ENCODE peak calls at places on chromosomes 1 and 21, in four cellular contexts. J is colonic mucosa; V is naive thymus-derived CD4-positive, alpha-beta T cell; T is sigmoid colon. X is an unnamed sample.

GRCh38 chr1:187070076-187070475 is 241.3 kb downstream of the PLA2G4A start:
- DNase-seq in J (no peak), V (no peak), T (no peak), X (no peak)

GRCh38 chr1:200676829-200677228 is 7.1 kb upstream of the DDX59 start:
- DNase-seq in J (no peak), V (no peak), T (no peak), X (no peak)

GRCh38 chr21:26918318-26919065 is 48.4 kb downstream of the ADAMTS5 start:
- DNase-seq in J (no peak), V (no peak), T (no peak), X (no peak)

GRCh38 chr21:40568756-40569155 is 278.2 kb downstream of the DSCAM start:
- DNase-seq in J (no peak), V (no peak), T (no peak), X (no peak)

GRCh38 chr1:29211086-29212030 is 19.4 kb downstream of the MECR start:
- DNase-seq in J (no peak), V (no peak), T (no peak), X (no peak)

GRCh38 chr1:225882008-225882698 is at the start of gene TMEM63A:
- DNase-seq in J (peak; percentile 95), V (peak; percentile 88), T (peak; percentile 98), X (peak; percentile 69)

GRCh38 chr1:234842726-234843641 is 233.0 kb upstream of the IRF2BP2 start:
- DNase-seq in J (no peak), V (peak; percentile 28), T (no peak), X (no peak)

GRCh38 chr1:178192686-178193085 is 98.8 kb downstream of the RASAL2 start:
- DNase-seq in J (peak; percentile 52), V (no peak), T (no peak), X (no peak)

GRCh38 chr1:157040802-157041201 is 4.7 kb downstream of the ARHGEF11 start:
- DNase-seq in J (peak; percentile 32), V (no peak), T (no peak), X (no peak)

GRCh38 chr1:169511339-169512028 is 25.7 kb upstream of the SLC19A2 start:
- DNase-seq in J (no peak), V (no peak), T (peak; percentile 80), X (peak; percentile 73)

GRCh38 chr1:221164029-221164428 is 284.8 kb downstream of the HLX start:
- DNase-seq in J (no peak), V (no peak), T (no peak), X (no peak)

GRCh38 chr1:222887127-222887461 is 72.3 kb downstream of the DISP1 start:
- DNase-seq in J (no peak), V (no peak), T (no peak), X (no peak)

GRCh38 chr1:181718034-181718433 is 234.7 kb downstream of the CACNA1E start:
- DNase-seq in J (no peak), V (no peak), T (no peak), X (no peak)

GRCh38 chr1:36567601-36568341 is 85.1 kb upstream of the CSF3R start:
- DNase-seq in J (no peak), V (no peak), T (peak; percentile 37), X (peak; percentile 38)

GRCh38 chr21:32698971-32699693 is 28.7 kb downstream of the SYNJ1 start:
- DNase-seq in J (peak; percentile 80), V (no peak), T (no peak), X (no peak)

GRCh38 chr1:75796376-75797272 is at the start of gene MSH4:
- DNase-seq in J (no peak), V (no peak), T (no peak), X (no peak)

GRCh38 chr1:53316742-53317650 is 10.9 kb downstream of the LRP8 start:
- DNase-seq in J (no peak), V (no peak), T (no peak), X (no peak)

GRCh38 chr1:71695820-71696219 is 586.5 kb downstream of the NEGR1 start:
- DNase-seq in J (no peak), V (no peak), T (no peak), X (no peak)

GRCh38 chr1:20233866-20234265 is 47.5 kb upstream of the PLA2G2C start:
- DNase-seq in J (no peak), V (no peak), T (no peak), X (no peak)

GRCh38 chr1:9078949-9079500 is 9.6 kb upstream of the SLC2A5 start:
- DNase-seq in J (no peak), V (no peak), T (no peak), X (no peak)

GRCh38 chr1:195030793-195031192 is 1577.4 kb downstream of the KCNT2 start:
- DNase-seq in J (no peak), V (no peak), T (no peak), X (no peak)

GRCh38 chr1:153535664-153536585 is at the start of gene S100A6:
- DNase-seq in J (peak; percentile 95), V (peak; percentile 79), T (peak; percentile 97), X (peak; percentile 80)

GRCh38 chr1:150066838-150067183 is 765 bp upstream of the VPS45 start:
- DNase-seq in J (peak; percentile 65), V (no peak), T (no peak), X (no peak)

GRCh38 chr1:180609643-180610555 is 21.9 kb upstream of the XPR1 start:
- DNase-seq in J (no peak), V (no peak), T (no peak), X (no peak)

GRCh38 chr1:47224676-47225399 is 7.2 kb downstream of the TAL1 start:
- DNase-seq in J (no peak), V (no peak), T (no peak), X (peak; percentile 56)

GRCh38 chr1:58859769-58860455 is 76.1 kb upstream of the JUN start:
- DNase-seq in J (no peak), V (no peak), T (no peak), X (no peak)

GRCh38 chr1:21553116-21553926 is 44.1 kb downstream of the ALPL start:
- DNase-seq in J (no peak), V (no peak), T (no peak), X (no peak)

GRCh38 chr1:21261551-21262281 is 28.5 kb downstream of the ECE1 start:
- DNase-seq in J (peak; percentile 47), V (no peak), T (peak; percentile 92), X (peak; percentile 78)

GRCh38 chr1:118136511-118136937 is 48.5 kb downstream of the SPAG17 start:
- DNase-seq in J (no peak), V (no peak), T (no peak), X (no peak)

GRCh38 chr1:111148376-111148881 is 8.4 kb downstream of the CEPT1 start:
- DNase-seq in J (no peak), V (no peak), T (no peak), X (no peak)

GRCh38 chr1:219179293-219179692 is 5.6 kb downstream of the LYPLAL1 start:
- DNase-seq in J (no peak), V (no peak), T (no peak), X (no peak)

GRCh38 chr21:35231115-35231514 is 182.0 kb upstream of the RUNX1 start:
- DNase-seq in J (no peak), V (no peak), T (no peak), X (no peak)

GRCh38 chr1:98516306-98516705 is 145.2 kb upstream of the SNX7 start:
- DNase-seq in J (no peak), V (no peak), T (no peak), X (no peak)

GRCh38 chr1:201888282-201889033 is at the start of gene SHISA4:
- DNase-seq in J (peak; percentile 54), V (no peak), T (peak; percentile 93), X (peak; percentile 96)

GRCh38 chr1:61980561-61980960 is 214.1 kb upstream of the L1TD1 start:
- DNase-seq in J (no peak), V (no peak), T (no peak), X (no peak)

DNA sequence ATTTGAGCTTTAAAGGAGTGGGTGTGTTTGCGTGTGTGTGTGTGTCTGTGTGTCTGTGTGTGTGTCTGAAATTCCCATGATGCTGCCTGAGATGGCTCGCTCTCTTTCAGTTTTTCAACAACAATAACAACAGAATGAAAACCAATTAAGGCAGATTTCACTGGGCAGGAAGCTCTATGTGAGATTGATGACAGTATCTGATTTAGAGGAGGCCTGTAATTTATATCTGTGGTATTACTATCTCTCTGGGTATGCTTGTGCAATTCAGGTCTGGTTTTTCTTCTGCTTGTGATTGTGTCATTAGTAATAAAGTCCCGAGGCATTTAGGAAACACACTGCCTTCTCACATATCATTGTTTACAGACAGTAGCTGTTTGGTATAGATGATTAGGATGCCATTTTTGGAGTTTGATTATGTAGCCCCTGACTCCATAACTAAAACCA is 85.9 kb upstream of the ZNF326 start:
- DNase-seq in J (no peak), V (no peak), T (no peak), X (no peak)
- H3K4me1 ChIP-seq in J (no peaks in the 10 kb centered on the region), V (no peaks in the 10 kb centered on the region), T (peaks cover 27% of the 10 kb centered on the region), X (peaks cover 4% of the 10 kb centered on the region)

GRCh38 chr1:78303620-78304019 is 187.2 kb upstream of the PTGFR start:
- DNase-seq in J (peak; percentile 44), V (no peak), T (peak; percentile 84), X (no peak)

GRCh38 chr1:78292361-78292760 is 198.4 kb upstream of the PTGFR start:
- DNase-seq in J (no peak), V (no peak), T (no peak), X (no peak)

GRCh38 chr1:78301141-78301540 is 189.6 kb upstream of the PTGFR start:
- DNase-seq in J (no peak), V (no peak), T (no peak), X (no peak)

GRCh38 chr1:78291872-78292271 is 198.9 kb upstream of the PTGFR start:
- DNase-seq in J (no peak), V (no peak), T (no peak), X (no peak)

DNA sequence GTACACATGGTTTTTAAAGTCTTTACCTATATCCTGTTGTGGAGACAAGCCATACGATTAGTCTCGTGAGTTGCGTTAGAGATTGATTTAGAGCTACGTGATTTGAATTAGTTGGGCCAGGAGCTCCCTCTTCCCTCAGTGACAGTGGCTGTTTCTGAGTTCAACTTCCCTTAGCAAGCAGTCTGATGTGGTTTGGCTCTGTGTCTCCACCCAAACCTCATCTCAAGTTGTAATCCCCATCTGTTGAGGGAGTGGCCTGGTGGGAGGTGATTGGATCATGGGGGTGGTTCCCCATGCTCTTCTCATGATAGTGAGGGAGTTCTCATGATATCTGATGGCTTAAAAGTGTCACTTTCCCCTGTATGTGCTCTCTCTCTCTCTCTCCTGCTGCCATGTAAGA is 192.9 kb upstream of the PTGFR start:
- DNase-seq in J (no peak), V (no peak), T (no peak), X (no peak)
- H3K36me3 ChIP-seq in J (no peaks in the 10 kb centered on the region), V (no peaks in the 10 kb centered on the region), T (no peaks in the 10 kb centered on the region), X (no peaks in the 10 kb centered on the region)

GRCh38 chr1:16145030-16145987 is 10.6 kb downstream of the EPHA2 start:
- DNase-seq in J (peak; percentile 88), V (no peak), T (peak; percentile 87), X (peak; percentile 92)
- H3K4me1 ChIP-seq in J (peaks cover 15% of the 10 kb centered on the region), V (no peaks in the 10 kb centered on the region), T (peaks cover 50% of the 10 kb centered on the region), X (peaks cover 48% of the 10 kb centered on the region)

GRCh38 chr21:46020581-46020980 is 39.0 kb downstream of the COL6A1 start:
- DNase-seq in J (no peak), V (no peak), T (peak; percentile 81), X (no peak)

GRCh38 chr21:46021398-46021797 is 39.8 kb downstream of the COL6A1 start:
- DNase-seq in J (no peak), V (no peak), T (peak; percentile 68), X (no peak)

GRCh38 chr21:46017695-46018094 is 36.1 kb downstream of the COL6A1 start:
- DNase-seq in J (no peak), V (no peak), T (no peak), X (no peak)

GRCh38 chr21:46017148-46017547 is 35.6 kb downstream of the COL6A1 start:
- DNase-seq in J (no peak), V (no peak), T (no peak), X (no peak)

GRCh38 chr21:46018615-46019014 is 37.0 kb downstream of the COL6A1 start:
- DNase-seq in J (no peak), V (no peak), T (no peak), X (no peak)
- H3K36me3 ChIP-seq in J (no peaks in the 10 kb centered on the region), V (no peaks in the 10 kb centered on the region), T (no peaks in the 10 kb centered on the region), X (no peaks in the 10 kb centered on the region)

GRCh38 chr1:184755226-184756065 is 788 bp upstream of the EDEM3 start:
- DNase-seq in J (peak; percentile 42), V (no peak), T (no peak), X (no peak)
- H3K4me1 ChIP-seq in J (peaks cover 3% of the 10 kb centered on the region), V (peaks cover 13% of the 10 kb centered on the region), T (peaks cover 24% of the 10 kb centered on the region), X (peaks cover 11% of the 10 kb centered on the region)

X was measured in ascending aorta.